ENCODE peak calls at places on chromosomes 3 and 15, in ten cellular contexts. One of them, this sample, is unnamed.
A peak's percentile ranks its signal among the peaks of the same experiment; 100 is the strongest.

GRCh38 chr15:89057506-89058133 is 30.6 kb upstream of the ABHD2 start:
- DNase-seq in mammary epithelial cell: peak; percentile 56
- DNase-seq in heart left ventricle: peak; percentile 80
- DNase-seq in psoas muscle: peak; percentile 89
- DNase-seq in endothelial cell of umbilical vein: peak; percentile 79
- DNase-seq in heart right ventricle: peak; percentile 86
- DNase-seq in PC-3: peak; percentile 84
- DNase-seq in right lobe of liver: peak; percentile 85
- DNase-seq in transverse colon: peak; percentile 86
- DNase-seq in CD8-positive, alpha-beta T cell: peak; percentile 87
- DNase-seq in this sample: peak; percentile 76

GRCh38 chr3:177284383-177284881 is 87.2 kb upstream of the TBL1XR1 start:
- DNase-seq in mammary epithelial cell: no peak
- DNase-seq in heart left ventricle: no peak
- DNase-seq in psoas muscle: peak; percentile 61
- DNase-seq in endothelial cell of umbilical vein: no peak
- DNase-seq in heart right ventricle: peak; percentile 26
- DNase-seq in PC-3: no peak
- DNase-seq in right lobe of liver: no peak
- DNase-seq in transverse colon: peak; percentile 59
- DNase-seq in CD8-positive, alpha-beta T cell: no peak
- DNase-seq in this sample: peak; percentile 25

GRCh38 chr15:67510597-67511225 is 10.2 kb upstream of the C15orf61 start:
- DNase-seq in mammary epithelial cell: peak; percentile 6
- DNase-seq in heart left ventricle: no peak
- DNase-seq in psoas muscle: no peak
- DNase-seq in endothelial cell of umbilical vein: no peak
- DNase-seq in heart right ventricle: no peak
- DNase-seq in PC-3: no peak
- DNase-seq in right lobe of liver: no peak
- DNase-seq in transverse colon: no peak
- DNase-seq in CD8-positive, alpha-beta T cell: no peak
- DNase-seq in this sample: no peak

GRCh38 chr3:46979958-46980497 is 562 bp downstream of the NBEAL2 start:
- DNase-seq in mammary epithelial cell: no peak
- DNase-seq in heart left ventricle: no peak
- DNase-seq in psoas muscle: peak; percentile 75
- DNase-seq in endothelial cell of umbilical vein: no peak
- DNase-seq in heart right ventricle: peak; percentile 37
- DNase-seq in PC-3: no peak
- DNase-seq in right lobe of liver: no peak
- DNase-seq in transverse colon: peak; percentile 39
- DNase-seq in CD8-positive, alpha-beta T cell: no peak
- DNase-seq in this sample: no peak

GRCh38 chr3:107345968-107346367 is 31.3 kb upstream of the CCDC54 start:
- DNase-seq in mammary epithelial cell: no peak
- DNase-seq in heart left ventricle: no peak
- DNase-seq in psoas muscle: no peak
- DNase-seq in endothelial cell of umbilical vein: no peak
- DNase-seq in heart right ventricle: no peak
- DNase-seq in PC-3: no peak
- DNase-seq in right lobe of liver: no peak
- DNase-seq in transverse colon: no peak
- DNase-seq in CD8-positive, alpha-beta T cell: no peak
- DNase-seq in this sample: peak; percentile 25

GRCh38 chr3:117696871-117697270 is 987.3 kb downstream of the TUSC7 start:
- DNase-seq in mammary epithelial cell: no peak
- DNase-seq in heart left ventricle: no peak
- DNase-seq in psoas muscle: no peak
- DNase-seq in endothelial cell of umbilical vein: no peak
- DNase-seq in heart right ventricle: no peak
- DNase-seq in PC-3: no peak
- DNase-seq in right lobe of liver: no peak
- DNase-seq in transverse colon: no peak
- DNase-seq in CD8-positive, alpha-beta T cell: no peak
- DNase-seq in this sample: no peak

GRCh38 chr3:61132062-61132461 is 119.2 kb downstream of the FHIT start:
- DNase-seq in mammary epithelial cell: no peak
- DNase-seq in heart left ventricle: no peak
- DNase-seq in psoas muscle: no peak
- DNase-seq in endothelial cell of umbilical vein: no peak
- DNase-seq in heart right ventricle: no peak
- DNase-seq in PC-3: no peak
- DNase-seq in right lobe of liver: no peak
- DNase-seq in transverse colon: no peak
- DNase-seq in CD8-positive, alpha-beta T cell: no peak
- DNase-seq in this sample: no peak

GRCh38 chr3:12471228-12471627 is 13.1 kb upstream of the TSEN2 start:
- DNase-seq in mammary epithelial cell: peak; percentile 71
- DNase-seq in heart left ventricle: no peak
- DNase-seq in psoas muscle: no peak
- DNase-seq in endothelial cell of umbilical vein: no peak
- DNase-seq in heart right ventricle: no peak
- DNase-seq in PC-3: peak; percentile 99
- DNase-seq in right lobe of liver: no peak
- DNase-seq in transverse colon: peak; percentile 36
- DNase-seq in CD8-positive, alpha-beta T cell: no peak
- DNase-seq in this sample: no peak

GRCh38 chr15:42133892-42134502 is 22.4 kb downstream of the PLA2G4F start:
- DNase-seq in mammary epithelial cell: peak; percentile 39
- DNase-seq in heart left ventricle: no peak
- DNase-seq in psoas muscle: peak; percentile 77
- DNase-seq in endothelial cell of umbilical vein: peak; percentile 52
- DNase-seq in heart right ventricle: peak; percentile 46
- DNase-seq in PC-3: peak; percentile 79
- DNase-seq in right lobe of liver: no peak
- DNase-seq in transverse colon: peak; percentile 79
- DNase-seq in CD8-positive, alpha-beta T cell: peak; percentile 38
- DNase-seq in this sample: peak; percentile 83

GRCh38 chr3:53817211-53817610 is 29.0 kb downstream of the CHDH start:
- DNase-seq in mammary epithelial cell: no peak
- DNase-seq in heart left ventricle: no peak
- DNase-seq in psoas muscle: no peak
- DNase-seq in endothelial cell of umbilical vein: no peak
- DNase-seq in heart right ventricle: no peak
- DNase-seq in PC-3: no peak
- DNase-seq in right lobe of liver: no peak
- DNase-seq in transverse colon: no peak
- DNase-seq in CD8-positive, alpha-beta T cell: no peak
- DNase-seq in this sample: no peak

GRCh38 chr3:168186293-168186983 is 90.7 kb upstream of the GOLIM4 start:
- DNase-seq in mammary epithelial cell: no peak
- DNase-seq in heart left ventricle: no peak
- DNase-seq in psoas muscle: no peak
- DNase-seq in endothelial cell of umbilical vein: no peak
- DNase-seq in heart right ventricle: no peak
- DNase-seq in PC-3: no peak
- DNase-seq in right lobe of liver: peak; percentile 56
- DNase-seq in transverse colon: no peak
- DNase-seq in CD8-positive, alpha-beta T cell: no peak
- DNase-seq in this sample: no peak

GRCh38 chr3:168220609-168221008 is 124.9 kb upstream of the GOLIM4 start:
- DNase-seq in mammary epithelial cell: peak; percentile 1
- DNase-seq in heart left ventricle: no peak
- DNase-seq in psoas muscle: no peak
- DNase-seq in endothelial cell of umbilical vein: no peak
- DNase-seq in heart right ventricle: no peak
- DNase-seq in PC-3: peak; percentile 16
- DNase-seq in right lobe of liver: no peak
- DNase-seq in transverse colon: no peak
- DNase-seq in CD8-positive, alpha-beta T cell: no peak
- DNase-seq in this sample: no peak

GRCh38 chr3:16932877-16933276 is 48.1 kb downstream of the PLCL2 start:
- DNase-seq in mammary epithelial cell: no peak
- DNase-seq in heart left ventricle: no peak
- DNase-seq in psoas muscle: no peak
- DNase-seq in endothelial cell of umbilical vein: no peak
- DNase-seq in heart right ventricle: no peak
- DNase-seq in PC-3: no peak
- DNase-seq in right lobe of liver: no peak
- DNase-seq in transverse colon: no peak
- DNase-seq in CD8-positive, alpha-beta T cell: no peak
- DNase-seq in this sample: no peak

GRCh38 chr3:16928386-16929132 is 43.8 kb downstream of the PLCL2 start:
- DNase-seq in mammary epithelial cell: no peak
- DNase-seq in heart left ventricle: no peak
- DNase-seq in psoas muscle: no peak
- DNase-seq in endothelial cell of umbilical vein: no peak
- DNase-seq in heart right ventricle: no peak
- DNase-seq in PC-3: no peak
- DNase-seq in right lobe of liver: no peak
- DNase-seq in transverse colon: no peak
- DNase-seq in CD8-positive, alpha-beta T cell: no peak
- DNase-seq in this sample: no peak

GRCh38 chr3:16923112-16923511 is 38.4 kb downstream of the PLCL2 start:
- DNase-seq in mammary epithelial cell: no peak
- DNase-seq in heart left ventricle: no peak
- DNase-seq in psoas muscle: no peak
- DNase-seq in endothelial cell of umbilical vein: no peak
- DNase-seq in heart right ventricle: no peak
- DNase-seq in PC-3: no peak
- DNase-seq in right lobe of liver: no peak
- DNase-seq in transverse colon: no peak
- DNase-seq in CD8-positive, alpha-beta T cell: no peak
- DNase-seq in this sample: no peak

DNA sequence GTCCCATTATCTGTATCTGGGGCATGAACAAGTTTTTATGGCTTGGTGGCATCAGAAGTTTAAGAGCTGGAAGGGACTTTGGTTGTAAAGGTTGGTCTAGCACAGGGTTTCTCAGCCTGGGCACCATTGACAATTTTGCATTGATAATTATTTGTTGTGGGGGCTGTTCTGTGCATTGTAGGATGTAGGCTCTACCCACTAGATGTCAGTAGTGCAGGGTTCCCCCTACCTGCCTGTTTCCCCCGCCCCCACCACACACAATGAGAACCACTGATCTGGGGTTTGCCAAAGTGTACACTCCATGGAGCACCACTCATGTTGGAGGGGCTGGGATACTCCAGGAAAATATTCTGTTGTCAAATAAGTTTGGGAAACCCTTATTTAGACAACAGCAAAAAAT is 42.7 kb downstream of the PLCL2 start:
- DNase-seq in mammary epithelial cell: no peak
- DNase-seq in heart left ventricle: no peak
- DNase-seq in psoas muscle: no peak
- DNase-seq in endothelial cell of umbilical vein: no peak
- DNase-seq in heart right ventricle: no peak
- DNase-seq in PC-3: peak; percentile 10
- DNase-seq in right lobe of liver: no peak
- DNase-seq in transverse colon: no peak
- DNase-seq in CD8-positive, alpha-beta T cell: no peak
- DNase-seq in this sample: no peak
- TF ChIP-seq CTCF in mammary epithelial cell: no peak
- TF ChIP-seq CTCF in heart left ventricle: no peak
- TF ChIP-seq CTCF in psoas muscle: no peak
- TF ChIP-seq CTCF in endothelial cell of umbilical vein: no peak
- TF ChIP-seq CTCF in heart right ventricle: no peak
- TF ChIP-seq CTCF in PC-3: peak; percentile 46
- TF ChIP-seq CTCF in right lobe of liver: no peak
- TF ChIP-seq CTCF in transverse colon: no peak
- TF ChIP-seq CTCF in CD8-positive, alpha-beta T cell: peak; percentile 20
- TF ChIP-seq CTCF in this sample: no peak

GRCh38 chr15:63426552-63426951 is 44.9 kb upstream of the CA12 start:
- DNase-seq in mammary epithelial cell: no peak
- DNase-seq in heart left ventricle: no peak
- DNase-seq in psoas muscle: no peak
- DNase-seq in endothelial cell of umbilical vein: no peak
- DNase-seq in heart right ventricle: no peak
- DNase-seq in PC-3: no peak
- DNase-seq in right lobe of liver: no peak
- DNase-seq in transverse colon: no peak
- DNase-seq in CD8-positive, alpha-beta T cell: no peak
- DNase-seq in this sample: no peak
- H3K4me1 ChIP-seq in mammary epithelial cell: peaks cover 3% of the 10 kb centered on the region
- H3K4me1 ChIP-seq in heart left ventricle: no peaks in the 10 kb centered on the region
- H3K4me1 ChIP-seq in psoas muscle: no peaks in the 10 kb centered on the region
- H3K4me1 ChIP-seq in endothelial cell of umbilical vein: no peaks in the 10 kb centered on the region
- H3K4me1 ChIP-seq in heart right ventricle: no peaks in the 10 kb centered on the region
- H3K4me1 ChIP-seq in PC-3: no peaks in the 10 kb centered on the region
- H3K4me1 ChIP-seq in right lobe of liver: no peaks in the 10 kb centered on the region
- H3K4me1 ChIP-seq in transverse colon: no peaks in the 10 kb centered on the region
- H3K4me1 ChIP-seq in CD8-positive, alpha-beta T cell: no peaks in the 10 kb centered on the region
- H3K4me1 ChIP-seq in this sample: no peaks in the 10 kb centered on the region

DNA sequence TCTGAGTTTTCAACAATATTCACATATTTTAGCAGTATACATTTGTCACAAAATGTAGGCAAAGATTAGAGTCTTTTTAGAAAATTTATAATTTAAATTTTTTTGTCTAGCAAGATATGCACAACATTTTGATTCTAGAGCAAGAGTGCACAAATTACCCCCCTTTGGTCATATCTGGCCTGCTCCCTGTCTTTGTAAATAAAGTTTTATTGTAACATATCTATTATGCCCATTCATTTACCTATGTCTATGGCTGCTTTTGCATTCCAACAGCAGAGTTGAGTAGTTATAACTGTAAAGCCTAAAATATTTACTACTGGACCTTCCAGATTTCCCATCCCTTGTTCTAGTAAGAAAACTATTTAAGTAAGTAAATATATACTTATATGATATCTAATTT is 430.7 kb downstream of the EDEM1 start:
- DNase-seq in mammary epithelial cell: no peak
- DNase-seq in heart left ventricle: no peak
- DNase-seq in psoas muscle: no peak
- DNase-seq in endothelial cell of umbilical vein: no peak
- DNase-seq in heart right ventricle: no peak
- DNase-seq in PC-3: no peak
- DNase-seq in right lobe of liver: no peak
- DNase-seq in transverse colon: no peak
- DNase-seq in CD8-positive, alpha-beta T cell: no peak
- DNase-seq in this sample: no peak
- TF ChIP-seq CTCF in mammary epithelial cell: no peak
- TF ChIP-seq CTCF in heart left ventricle: no peak
- TF ChIP-seq CTCF in psoas muscle: no peak
- TF ChIP-seq CTCF in endothelial cell of umbilical vein: no peak
- TF ChIP-seq CTCF in heart right ventricle: no peak
- TF ChIP-seq CTCF in PC-3: no peak
- TF ChIP-seq CTCF in right lobe of liver: no peak
- TF ChIP-seq CTCF in transverse colon: no peak
- TF ChIP-seq CTCF in CD8-positive, alpha-beta T cell: no peak
- TF ChIP-seq CTCF in this sample: no peak

DNA sequence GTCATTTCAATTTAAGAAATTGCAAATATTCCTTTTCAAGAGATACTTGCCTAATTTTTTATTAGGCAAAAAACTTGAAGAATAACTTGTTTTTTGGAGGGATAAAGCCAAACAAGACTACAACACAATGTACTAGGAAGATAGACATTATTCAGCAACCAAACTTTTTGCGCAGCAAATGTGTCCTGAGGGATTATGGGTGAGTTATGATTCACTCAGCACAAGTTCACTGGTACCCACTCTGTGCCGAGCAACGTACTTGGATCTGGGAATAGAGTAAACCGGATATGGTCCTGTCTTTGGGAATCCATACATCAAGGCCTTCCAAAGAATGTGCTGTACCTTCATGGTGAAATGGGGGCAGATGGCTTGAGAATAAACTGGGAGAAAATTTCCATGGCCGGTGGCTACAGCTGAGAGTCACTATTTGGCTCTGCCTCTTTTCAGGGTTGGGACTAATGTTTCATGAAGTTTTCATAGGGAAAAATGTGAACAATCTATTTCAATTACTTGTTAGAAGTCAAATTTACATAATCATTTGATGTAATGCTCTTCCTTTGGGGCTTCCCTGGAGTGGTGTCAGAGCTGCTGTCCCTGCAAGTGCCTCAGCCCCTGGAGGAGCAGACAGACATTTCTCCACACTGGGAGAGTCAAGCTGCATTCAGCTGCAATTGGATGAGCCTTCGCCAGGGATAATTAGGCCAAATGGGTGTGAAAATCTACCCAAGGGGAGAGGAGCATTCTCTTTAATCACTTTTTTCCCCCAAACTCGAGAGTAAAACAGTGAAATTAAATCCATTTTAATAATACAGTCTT is 315.2 kb downstream of the CLSTN2 start:
- DNase-seq in mammary epithelial cell: no peak
- DNase-seq in heart left ventricle: no peak
- DNase-seq in psoas muscle: peak; percentile 62
- DNase-seq in endothelial cell of umbilical vein: no peak
- DNase-seq in heart right ventricle: no peak
- DNase-seq in PC-3: no peak
- DNase-seq in right lobe of liver: no peak
- DNase-seq in transverse colon: no peak
- DNase-seq in CD8-positive, alpha-beta T cell: no peak
- DNase-seq in this sample: no peak
- H3K4me1 ChIP-seq in mammary epithelial cell: no peaks in the 10 kb centered on the region
- H3K4me1 ChIP-seq in heart left ventricle: no peaks in the 10 kb centered on the region
- H3K4me1 ChIP-seq in psoas muscle: no peaks in the 10 kb centered on the region
- H3K4me1 ChIP-seq in endothelial cell of umbilical vein: no peaks in the 10 kb centered on the region
- H3K4me1 ChIP-seq in heart right ventricle: no peaks in the 10 kb centered on the region
- H3K4me1 ChIP-seq in PC-3: no peaks in the 10 kb centered on the region
- H3K4me1 ChIP-seq in right lobe of liver: no peaks in the 10 kb centered on the region
- H3K4me1 ChIP-seq in transverse colon: no peaks in the 10 kb centered on the region
- H3K4me1 ChIP-seq in CD8-positive, alpha-beta T cell: no peaks in the 10 kb centered on the region
- H3K4me1 ChIP-seq in this sample: no peaks in the 10 kb centered on the region